ENCODE peak calls at places on chromosome 13, in ten cellular contexts. C is naive thymus-derived CD4-positive, alpha-beta T cell; U is RWPE2; W is fibroblast of lung; Z is GM23338; Y is breast epithelium; G is heart left ventricle; E is mammary epithelial cell; R is NT2/D1; A is psoas muscle. D is an unnamed sample.

GRCh38 chr13:114129649-114130062 is 2.8 kb downstream of the RASA3 start:
- DNase-seq in R (no peak), C (no peak), G (no peak), U (no peak), W (no peak), Y (no peak), E (no peak), A (no peak), Z (no peak), D (no peak)

GRCh38 chr13:23928985-23929384 is 31.7 kb upstream of the C1QTNF9B start:
- DNase-seq in R (no peak), W (peak; percentile 63), Y (no peak), C (no peak), G (no peak), Z (no peak), E (peak; percentile 66), U (no peak), A (no peak), D (no peak)

GRCh38 chr13:76489299-76489698 is 396.9 kb downstream of the KCTD12 start:
- DNase-seq in C (no peak), A (no peak), Z (no peak), E (no peak), G (no peak), Y (no peak), R (no peak), W (no peak), U (no peak), D (no peak)

GRCh38 chr13:98207411-98207810 is 30.3 kb upstream of the RNF113B start:
- DNase-seq in U (no peak), W (no peak), E (no peak), Y (no peak), R (no peak), Z (no peak), A (no peak), G (peak; percentile 32), C (no peak), D (no peak)

GRCh38 chr13:107374038-107374437 is 806.1 kb upstream of the ARGLU1 start:
- DNase-seq in G (no peak), Z (no peak), E (no peak), A (no peak), W (no peak), R (no peak), Y (no peak), U (no peak), C (no peak), D (no peak)

GRCh38 chr13:98089246-98089645 is 53.6 kb upstream of the FARP1 start:
- DNase-seq in C (no peak), E (peak; percentile 5), Z (no peak), A (no peak), U (no peak), W (no peak), R (no peak), G (no peak), Y (no peak), D (no peak)

GRCh38 chr13:33519561-33520479 is 234.3 kb upstream of the STARD13 start:
- DNase-seq in A (no peak), C (no peak), R (no peak), E (peak; percentile 69), U (no peak), W (peak; percentile 57), Z (no peak), G (no peak), Y (no peak), D (no peak)

GRCh38 chr13:24684600-24684998 is 4.4 kb downstream of the ATP12A start:
- DNase-seq in C (peak; percentile 21), Z (no peak), R (no peak), A (no peak), U (no peak), E (peak; percentile 62), W (no peak), Y (no peak), G (no peak), D (no peak)

GRCh38 chr13:83819156-83819555 is 63.1 kb downstream of the SLITRK1 start:
- DNase-seq in W (no peak), R (no peak), U (no peak), Z (no peak), Y (no peak), A (no peak), C (no peak), G (no peak), E (no peak), D (no peak)

GRCh38 chr13:97753269-97753668 is 200.2 kb upstream of the IPO5 start:
- DNase-seq in U (no peak), C (no peak), R (no peak), A (no peak), Y (no peak), W (no peak), G (no peak), E (no peak), Z (peak; percentile 8), D (no peak)

GRCh38 chr13:40982772-40983171 is 36.3 kb downstream of the ELF1 start:
- DNase-seq in A (no peak), E (peak; percentile 37), W (peak; percentile 59), U (no peak), Z (no peak), C (peak; percentile 77), R (no peak), G (peak; percentile 36), Y (no peak), D (no peak)

GRCh38 chr13:91643394-91643793 is 245.0 kb downstream of the GPC5 start:
- DNase-seq in A (no peak), R (no peak), Y (no peak), W (no peak), U (no peak), E (no peak), C (no peak), Z (no peak), G (no peak), D (no peak)

GRCh38 chr13:68982961-68983619 is 1124.5 kb upstream of the ATXN8OS start:
- DNase-seq in G (no peak), Y (no peak), Z (no peak), A (no peak), W (no peak), C (no peak), R (no peak), U (peak; percentile 24), E (no peak), D (no peak)

GRCh38 chr13:79779761-79780160 is 298.8 kb downstream of the NDFIP2 start:
- DNase-seq in W (peak; percentile 52), A (peak; percentile 54), U (no peak), E (peak; percentile 82), R (no peak), C (no peak), G (peak; percentile 34), Y (no peak), Z (no peak), D (no peak)

GRCh38 chr13:66855110-66855509 is 375.0 kb downstream of the PCDH9 start:
- DNase-seq in R (no peak), G (no peak), Y (no peak), C (no peak), E (peak; percentile 29), Z (no peak), W (peak; percentile 11), A (no peak), U (no peak), D (no peak)

GRCh38 chr13:112828756-112829155 is 138.9 kb downstream of the ATP11A start:
- DNase-seq in R (no peak), C (no peak), Y (no peak), A (no peak), G (no peak), E (no peak), Z (no peak), U (no peak), W (no peak), D (no peak)

GRCh38 chr13:112831196-112831595 is 137.8 kb upstream of the MCF2L start:
- DNase-seq in A (no peak), R (no peak), W (no peak), U (no peak), C (no peak), G (no peak), Z (no peak), E (no peak), Y (no peak), D (no peak)

GRCh38 chr13:112832811-112833210 is 136.2 kb upstream of the MCF2L start:
- DNase-seq in G (no peak), Y (no peak), W (no peak), R (no peak), C (no peak), Z (no peak), A (no peak), U (no peak), E (no peak), D (no peak)

GRCh38 chr13:112833551-112834257 is 135.3 kb upstream of the MCF2L start:
- DNase-seq in G (no peak), U (no peak), A (no peak), R (no peak), Y (no peak), W (no peak), Z (no peak), C (no peak), E (no peak), D (no peak)

GRCh38 chr13:112831801-112832200 is 137.2 kb upstream of the MCF2L start:
- DNase-seq in A (no peak), Y (no peak), E (no peak), W (no peak), U (no peak), Z (no peak), G (no peak), C (no peak), R (no peak), D (no peak)
- H3K4me3 ChIP-seq in A (no peak overlapping the region), Y (no peak overlapping the region), E (no peak overlapping the region), W (no peak overlapping the region), U (no peak overlapping the region), Z (no peak overlapping the region), G (no peak overlapping the region), C (no peak overlapping the region), R (no peak overlapping the region), D (no peak overlapping the region)

GRCh38 chr13:112880221-112880641 is 88.8 kb upstream of the MCF2L start:
- DNase-seq in A (no peak), E (no peak), C (no peak), R (no peak), G (no peak), Z (no peak), U (peak; percentile 55), Y (no peak), W (no peak), D (no peak)
- H3K36me3 ChIP-seq in A (peaks cover 66% of the 10 kb centered on the region), E (no peaks in the 10 kb centered on the region), C (peaks cover 67% of the 10 kb centered on the region), R (peaks cover 61% of the 10 kb centered on the region), G (peaks cover 84% of the 10 kb centered on the region), Z (no peaks in the 10 kb centered on the region), U (no peaks in the 10 kb centered on the region), Y (no peaks in the 10 kb centered on the region), W (peaks cover 3% of the 10 kb centered on the region), D (peaks cover 5% of the 10 kb centered on the region)

DNA sequence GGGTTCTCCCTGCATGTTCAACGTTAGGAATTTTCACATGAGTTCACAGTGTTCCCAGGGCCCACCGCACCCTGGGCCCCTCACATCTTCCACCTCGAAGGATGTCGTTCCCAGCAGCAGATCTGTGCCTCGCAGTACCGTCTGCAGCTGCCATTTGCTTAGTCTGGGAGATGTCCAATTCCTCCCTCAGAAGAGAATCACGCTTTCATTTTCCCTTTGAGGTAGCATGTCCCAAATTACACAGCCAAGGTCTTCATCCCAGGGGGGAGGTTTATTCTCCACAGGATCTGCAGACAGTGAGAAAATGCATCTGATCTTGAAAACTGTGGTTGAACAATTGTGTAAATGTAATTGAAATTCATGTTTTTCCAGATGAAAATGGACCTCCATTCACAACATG is 150.2 kb downstream of the DCT start:
- DNase-seq in E (no peak), G (no peak), Z (no peak), A (no peak), R (no peak), Y (no peak), U (no peak), C (no peak), W (peak; percentile 83), D (no peak)
- H3K4me3 ChIP-seq in E (no peak overlapping the region), G (no peak overlapping the region), Z (no peak overlapping the region), A (no peak overlapping the region), R (no peak overlapping the region), Y (peak overlapping the region; percentile 1), U (no peak overlapping the region), C (no peak overlapping the region), W (no peak overlapping the region), D (no peak overlapping the region)

GRCh38 chr13:110639935-110640334 is 24.6 kb downstream of the NAXD start:
- DNase-seq in Y (no peak), U (no peak), C (no peak), R (no peak), A (no peak), G (no peak), W (no peak), Z (no peak), E (no peak), D (no peak)
- H3K36me3 ChIP-seq in Y (peaks cover 18% of the 10 kb centered on the region), U (peaks cover 90% of the 10 kb centered on the region), C (peaks cover 94% of the 10 kb centered on the region), R (peaks cover 96% of the 10 kb centered on the region), A (peaks cover 96% of the 10 kb centered on the region), G (peaks cover 93% of the 10 kb centered on the region), W (peaks cover 49% of the 10 kb centered on the region), Z (peaks cover 17% of the 10 kb centered on the region), E (peaks cover 27% of the 10 kb centered on the region), D (peaks cover 87% of the 10 kb centered on the region)

D was measured in BE2C.